ENCODE peak calls at places on chromosome 5, in eight cellular contexts. K is NCI-H510A treated with DMSO at 0.1 percent for 48 hours; P is endothelial cell; R is CD4-positive, CD25-positive, alpha-beta regulatory T cell; A is small intestine; G is HCT116; M is activated naive CD4-positive, alpha-beta T cell treated with anti-CD3 and anti-CD28 coated beads for 36 hours; W is HS-5. U is an unnamed sample.

GRCh38 chr5:170283296-170283695 is 14.3 kb downstream of the LCP2 start:
- DNase-seq in P (no peak), R (no peak), K (no peak), G (no peak), M (no peak), A (no peak), W (no peak), U (no peak)

GRCh38 chr5:39432687-39433086 is 7.9 kb upstream of the DAB2 start:
- DNase-seq in A (no peak), M (no peak), R (no peak), P (no peak), W (no peak), G (no peak), K (no peak), U (no peak)

GRCh38 chr5:42944989-42945388 is 95.1 kb downstream of the ANXA2R start:
- DNase-seq in W (peak; percentile 78), K (no peak), R (no peak), A (no peak), G (peak; percentile 24), M (no peak), P (peak; percentile 39), U (no peak)

GRCh38 chr5:170464280-170465127 is 39.3 kb upstream of the KCNIP1 start:
- DNase-seq in R (no peak), P (no peak), G (no peak), M (no peak), A (no peak), K (no peak), W (no peak), U (no peak)

GRCh38 chr5:176389114-176389768 is 690 bp downstream of the HIGD2A start:
- DNase-seq in W (no peak), P (no peak), R (no peak), G (no peak), A (no peak), M (no peak), K (no peak), U (no peak)

GRCh38 chr5:160269017-160269416 is 39.7 kb downstream of the FABP6 start:
- DNase-seq in G (no peak), M (no peak), P (no peak), K (no peak), W (no peak), R (no peak), A (no peak), U (peak; percentile 66)

GRCh38 chr5:2300861-2301610 is 418.3 kb upstream of the IRX4 start:
- DNase-seq in G (no peak), A (no peak), K (no peak), M (no peak), W (no peak), R (no peak), P (no peak), U (no peak)

GRCh38 chr5:126600631-126601511 is at the start of gene PHAX:
- DNase-seq in P (peak; percentile 90), K (peak; percentile 54), W (peak; percentile 31), G (no peak), M (peak; percentile 78), A (peak; percentile 81), R (peak; percentile 51), U (peak; percentile 87)

GRCh38 chr5:127776477-127776876 is 73.3 kb downstream of the CCDC192 start:
- DNase-seq in R (no peak), W (no peak), M (no peak), A (no peak), K (no peak), P (no peak), G (no peak), U (no peak)

GRCh38 chr5:145245354-145245753 is 589.8 kb downstream of the PRELID2 start:
- DNase-seq in P (no peak), R (no peak), A (no peak), G (no peak), W (no peak), M (no peak), K (no peak), U (no peak)

GRCh38 chr5:147539053-147539452 is 29.2 kb upstream of the DPYSL3 start:
- DNase-seq in P (no peak), W (no peak), K (no peak), A (no peak), R (no peak), G (no peak), M (no peak), U (no peak)

GRCh38 chr5:168802337-168802736 is 223.2 kb upstream of the PANK3 start:
- DNase-seq in R (no peak), A (no peak), G (no peak), M (no peak), K (no peak), P (no peak), W (no peak), U (no peak)

GRCh38 chr5:16567365-16567764 is 49.4 kb downstream of the RETREG1 start:
- DNase-seq in A (no peak), K (no peak), M (no peak), R (no peak), P (no peak), W (no peak), G (no peak), U (no peak)

GRCh38 chr5:151739939-151740335 is 18.5 kb downstream of the ATOX1 start:
- DNase-seq in W (peak; percentile 93), K (no peak), A (no peak), G (no peak), P (no peak), R (no peak), M (no peak), U (no peak)

GRCh38 chr5:95283761-95284511 is 958 bp downstream of the MCTP1 start:
- DNase-seq in A (peak; percentile 22), W (no peak), M (peak; percentile 41), R (no peak), K (peak; percentile 55), P (peak; percentile 47), G (no peak), U (peak; percentile 41)

GRCh38 chr5:14101922-14102321 is 41.2 kb upstream of the TRIO start:
- DNase-seq in M (no peak), P (no peak), A (no peak), R (no peak), K (no peak), W (no peak), G (no peak), U (no peak)

U was measured in cerebellum.